ENCODE peak calls at places on chromosomes 3 and 15, in five cellular contexts. One of them, this sample, is unnamed. For H3K36me3, the result is how much of the 10 kb centered on the place peaks cover.

GRCh38 chr3:189714991-189715961 is 84.1 kb downstream of the TP63 start:
- DNase-seq in neural progenitor cell: no peak
- DNase-seq in GM23248: peak
- DNase-seq in WERI-Rb-1: no peak
- DNase-seq in thyroid gland: no peak
- DNase-seq in this sample: no peak

GRCh38 chr3:132803889-132804288 is 81.7 kb upstream of the NPHP3 start:
- DNase-seq in neural progenitor cell: peak
- DNase-seq in GM23248: no peak
- DNase-seq in WERI-Rb-1: peak
- DNase-seq in thyroid gland: no peak
- DNase-seq in this sample: no peak

GRCh38 chr3:126613481-126614187 is 41.3 kb downstream of the TXNRD3 start:
- DNase-seq in neural progenitor cell: no peak
- DNase-seq in GM23248: peak
- DNase-seq in WERI-Rb-1: no peak
- DNase-seq in thyroid gland: no peak
- DNase-seq in this sample: no peak

GRCh38 chr3:133711013-133711412 is 35.2 kb upstream of the TF start:
- DNase-seq in neural progenitor cell: no peak
- DNase-seq in GM23248: no peak
- DNase-seq in WERI-Rb-1: no peak
- DNase-seq in thyroid gland: no peak
- DNase-seq in this sample: no peak

GRCh38 chr3:161250116-161250515 is 29.0 kb downstream of the NMD3 start:
- DNase-seq in neural progenitor cell: no peak
- DNase-seq in GM23248: no peak
- DNase-seq in WERI-Rb-1: no peak
- DNase-seq in thyroid gland: no peak
- DNase-seq in this sample: no peak

GRCh38 chr3:194006102-194006501 is 129.8 kb upstream of the HES1 start:
- DNase-seq in neural progenitor cell: no peak
- DNase-seq in GM23248: no peak
- DNase-seq in WERI-Rb-1: no peak
- DNase-seq in thyroid gland: no peak
- DNase-seq in this sample: no peak

GRCh38 chr3:136326316-136326715 is 76.2 kb downstream of the PCCB start:
- DNase-seq in neural progenitor cell: no peak
- DNase-seq in GM23248: no peak
- DNase-seq in WERI-Rb-1: no peak
- DNase-seq in thyroid gland: no peak
- DNase-seq in this sample: no peak

GRCh38 chr3:52393959-52394670 is 50.8 kb downstream of the SEMA3G start:
- DNase-seq in neural progenitor cell: no peak
- DNase-seq in GM23248: no peak
- DNase-seq in WERI-Rb-1: no peak
- DNase-seq in thyroid gland: no peak
- DNase-seq in this sample: no peak

GRCh38 chr15:60390931-60391501 is 6.8 kb downstream of the ANXA2 start:
- DNase-seq in neural progenitor cell: peak
- DNase-seq in GM23248: peak
- DNase-seq in WERI-Rb-1: peak
- DNase-seq in thyroid gland: peak
- DNase-seq in this sample: peak
- H3K4me3 ChIP-seq in neural progenitor cell: no peak
- H3K4me3 ChIP-seq in GM23248: peak
- H3K4me3 ChIP-seq in WERI-Rb-1: no peak
- H3K4me3 ChIP-seq in thyroid gland: no peak
- H3K4me3 ChIP-seq in this sample: no peak

GRCh38 chr3:47016086-47016933 is 36.8 kb downstream of the NBEAL2 start:
- DNase-seq in neural progenitor cell: no peak
- DNase-seq in GM23248: no peak
- DNase-seq in WERI-Rb-1: no peak
- DNase-seq in thyroid gland: no peak
- DNase-seq in this sample: no peak

GRCh38 chr3:47019201-47019600 is 39.7 kb downstream of the NBEAL2 start:
- DNase-seq in neural progenitor cell: no peak
- DNase-seq in GM23248: peak
- DNase-seq in WERI-Rb-1: no peak
- DNase-seq in thyroid gland: peak
- DNase-seq in this sample: no peak

GRCh38 chr3:47016934-47017435 is 37.5 kb downstream of the NBEAL2 start:
- DNase-seq in neural progenitor cell: no peak
- DNase-seq in GM23248: peak
- DNase-seq in WERI-Rb-1: no peak
- DNase-seq in thyroid gland: no peak
- DNase-seq in this sample: no peak

GRCh38 chr3:47017504-47018268 is 38.2 kb downstream of the NBEAL2 start:
- DNase-seq in neural progenitor cell: no peak
- DNase-seq in GM23248: peak
- DNase-seq in WERI-Rb-1: no peak
- DNase-seq in thyroid gland: no peak
- DNase-seq in this sample: no peak

GRCh38 chr3:47018269-47018611 is 38.8 kb downstream of the NBEAL2 start:
- DNase-seq in neural progenitor cell: no peak
- DNase-seq in GM23248: no peak
- DNase-seq in WERI-Rb-1: no peak
- DNase-seq in thyroid gland: no peak
- DNase-seq in this sample: no peak
- H3K36me3 ChIP-seq in neural progenitor cell: under half
- H3K36me3 ChIP-seq in GM23248: under half
- H3K36me3 ChIP-seq in WERI-Rb-1: half or more
- H3K36me3 ChIP-seq in thyroid gland: under half
- H3K36me3 ChIP-seq in this sample: under half

DNA sequence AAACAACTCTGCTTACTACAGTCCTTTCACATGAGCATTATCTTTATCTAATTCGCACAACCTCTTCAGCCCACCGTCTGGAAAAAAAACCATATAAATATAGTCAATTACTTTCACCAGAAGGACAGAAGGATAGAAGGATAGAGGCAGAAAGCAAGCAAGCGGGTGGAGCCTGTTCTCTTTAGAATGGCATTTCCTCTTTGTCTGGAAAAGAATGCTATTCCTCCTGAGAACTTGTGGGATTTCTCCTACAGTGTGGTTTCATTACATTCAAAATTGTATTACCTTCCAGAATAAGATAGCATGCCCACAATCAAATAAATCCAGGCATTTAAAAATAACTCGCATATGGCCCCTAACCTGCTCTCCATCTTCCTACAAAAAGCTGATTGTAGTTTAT is 23.1 kb downstream of the SLC30A4 start:
- DNase-seq in neural progenitor cell: no peak
- DNase-seq in GM23248: peak
- DNase-seq in WERI-Rb-1: no peak
- DNase-seq in thyroid gland: no peak
- DNase-seq in this sample: no peak
- H3K27ac ChIP-seq in neural progenitor cell: no peak
- H3K27ac ChIP-seq in GM23248: no peak
- H3K27ac ChIP-seq in WERI-Rb-1: no peak
- H3K27ac ChIP-seq in thyroid gland: no peak
- H3K27ac ChIP-seq in this sample: no peak

GRCh38 chr3:33219175-33219487 is 521 bp upstream of the SUSD5 start:
- DNase-seq in neural progenitor cell: no peak
- DNase-seq in GM23248: no peak
- DNase-seq in WERI-Rb-1: no peak
- DNase-seq in thyroid gland: no peak
- DNase-seq in this sample: no peak

GRCh38 chr3:33215739-33216138 is 2.9 kb downstream of the SUSD5 start:
- DNase-seq in neural progenitor cell: no peak
- DNase-seq in GM23248: no peak
- DNase-seq in WERI-Rb-1: no peak
- DNase-seq in thyroid gland: no peak
- DNase-seq in this sample: no peak

GRCh38 chr3:33221241-33221640 is 2.6 kb upstream of the SUSD5 start:
- DNase-seq in neural progenitor cell: no peak
- DNase-seq in GM23248: no peak
- DNase-seq in WERI-Rb-1: no peak
- DNase-seq in thyroid gland: no peak
- DNase-seq in this sample: no peak

GRCh38 chr3:33218446-33219174 is at the start of gene SUSD5:
- DNase-seq in neural progenitor cell: peak
- DNase-seq in GM23248: peak
- DNase-seq in WERI-Rb-1: peak
- DNase-seq in thyroid gland: peak
- DNase-seq in this sample: no peak

GRCh38 chr3:33218072-33218445 is 551 bp downstream of the SUSD5 start:
- DNase-seq in neural progenitor cell: peak
- DNase-seq in GM23248: peak
- DNase-seq in WERI-Rb-1: no peak
- DNase-seq in thyroid gland: no peak
- DNase-seq in this sample: no peak
- H3K4me3 ChIP-seq in neural progenitor cell: peak
- H3K4me3 ChIP-seq in GM23248: peak
- H3K4me3 ChIP-seq in WERI-Rb-1: peak
- H3K4me3 ChIP-seq in thyroid gland: no peak
- H3K4me3 ChIP-seq in this sample: peak

DNA sequence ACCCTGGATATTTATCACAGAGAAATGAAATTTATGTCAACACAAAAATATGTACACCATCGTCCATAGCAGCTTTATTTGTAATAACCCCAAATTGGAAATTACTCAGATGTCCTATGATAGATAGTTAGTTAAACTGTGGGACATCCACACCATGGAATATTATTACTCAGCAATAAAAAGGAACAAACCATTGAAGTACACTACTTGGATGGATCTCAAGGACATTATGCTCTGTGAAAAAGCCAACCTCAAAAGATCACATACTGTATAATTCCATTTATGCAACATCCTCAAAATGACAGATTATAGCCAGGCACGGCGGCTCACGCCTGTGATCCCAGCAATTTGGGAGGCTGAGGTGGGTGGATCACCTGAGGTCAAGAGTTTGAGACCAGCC is 113.3 kb downstream of the PGPEP1L start:
- DNase-seq in neural progenitor cell: no peak
- DNase-seq in GM23248: no peak
- DNase-seq in WERI-Rb-1: no peak
- DNase-seq in thyroid gland: no peak
- DNase-seq in this sample: no peak
- H3K36me3 ChIP-seq in neural progenitor cell: under half
- H3K36me3 ChIP-seq in GM23248: under half
- H3K36me3 ChIP-seq in WERI-Rb-1: under half
- H3K36me3 ChIP-seq in thyroid gland: under half
- H3K36me3 ChIP-seq in this sample: under half

DNA sequence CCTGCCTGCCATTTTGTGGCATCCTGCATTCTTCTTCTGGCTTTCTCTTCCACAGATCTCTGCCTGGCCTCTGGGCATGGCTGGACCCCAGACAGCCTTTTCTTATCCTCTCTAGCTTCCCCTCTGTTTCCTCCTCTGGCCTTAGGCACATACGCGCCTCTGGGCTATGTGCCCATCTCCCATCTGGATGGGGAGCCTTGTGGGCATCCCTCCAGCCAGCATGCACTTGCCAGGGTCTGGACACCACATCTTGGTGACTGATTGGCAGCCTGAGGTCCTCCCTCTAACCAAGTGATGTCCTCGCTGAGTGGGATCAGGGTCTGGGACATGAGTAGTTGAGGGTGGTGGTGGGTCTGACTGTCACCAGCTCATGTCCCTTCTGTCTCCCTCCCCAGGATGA is 12.8 kb downstream of the PLEKHO2 start:
- DNase-seq in neural progenitor cell: peak
- DNase-seq in GM23248: no peak
- DNase-seq in WERI-Rb-1: no peak
- DNase-seq in thyroid gland: no peak
- DNase-seq in this sample: no peak
- H3K27ac ChIP-seq in neural progenitor cell: no peak
- H3K27ac ChIP-seq in GM23248: no peak
- H3K27ac ChIP-seq in WERI-Rb-1: no peak
- H3K27ac ChIP-seq in thyroid gland: peak
- H3K27ac ChIP-seq in this sample: no peak

GRCh38 chr15:60572462-60573214 is 93.7 kb upstream of the ICE2 start:
- DNase-seq in neural progenitor cell: no peak
- DNase-seq in GM23248: no peak
- DNase-seq in WERI-Rb-1: no peak
- DNase-seq in thyroid gland: no peak
- DNase-seq in this sample: no peak

GRCh38 chr15:60573936-60574335 is 95.0 kb upstream of the ICE2 start:
- DNase-seq in neural progenitor cell: no peak
- DNase-seq in GM23248: no peak
- DNase-seq in WERI-Rb-1: no peak
- DNase-seq in thyroid gland: no peak
- DNase-seq in this sample: no peak

GRCh38 chr15:60574801-60575631 is 96.1 kb upstream of the ICE2 start:
- DNase-seq in neural progenitor cell: no peak
- DNase-seq in GM23248: no peak
- DNase-seq in WERI-Rb-1: no peak
- DNase-seq in thyroid gland: no peak
- DNase-seq in this sample: no peak

GRCh38 chr15:60576515-60576914 is 97.6 kb upstream of the ICE2 start:
- DNase-seq in neural progenitor cell: no peak
- DNase-seq in GM23248: no peak
- DNase-seq in WERI-Rb-1: peak
- DNase-seq in thyroid gland: no peak
- DNase-seq in this sample: no peak

GRCh38 chr15:60575995-60576394 is 97.1 kb upstream of the ICE2 start:
- DNase-seq in neural progenitor cell: peak
- DNase-seq in GM23248: peak
- DNase-seq in WERI-Rb-1: no peak
- DNase-seq in thyroid gland: no peak
- DNase-seq in this sample: no peak
- H3K4me3 ChIP-seq in neural progenitor cell: no peak
- H3K4me3 ChIP-seq in GM23248: no peak
- H3K4me3 ChIP-seq in WERI-Rb-1: no peak
- H3K4me3 ChIP-seq in thyroid gland: no peak
- H3K4me3 ChIP-seq in this sample: no peak

GRCh38 chr15:64975390-64975789 is 14.3 kb downstream of the SPG21 start:
- DNase-seq in neural progenitor cell: no peak
- DNase-seq in GM23248: peak
- DNase-seq in WERI-Rb-1: no peak
- DNase-seq in thyroid gland: no peak
- DNase-seq in this sample: no peak

GRCh38 chr15:64970696-64971095 is 19.0 kb downstream of the SPG21 start:
- DNase-seq in neural progenitor cell: no peak
- DNase-seq in GM23248: no peak
- DNase-seq in WERI-Rb-1: no peak
- DNase-seq in thyroid gland: peak
- DNase-seq in this sample: no peak

DNA sequence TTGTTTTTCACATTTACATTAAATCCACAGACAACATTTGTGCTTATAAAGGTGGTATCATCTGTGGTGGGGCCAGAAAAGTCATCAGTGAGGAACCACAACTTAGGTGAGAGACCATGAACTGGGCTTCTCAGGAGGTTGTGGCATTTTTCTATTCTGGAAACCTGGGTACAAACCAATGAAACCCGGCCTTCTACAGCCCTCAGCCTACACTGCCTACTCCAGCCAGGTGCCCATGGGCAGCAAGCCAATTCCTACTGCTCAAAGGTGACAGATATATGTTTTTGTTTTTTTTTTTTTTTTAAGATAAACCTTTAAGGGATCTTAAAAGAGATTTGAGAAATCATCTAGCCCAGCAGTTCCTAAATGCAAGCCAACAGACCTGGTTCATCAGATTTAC is 20.3 kb downstream of the SPG21 start:
- DNase-seq in neural progenitor cell: no peak
- DNase-seq in GM23248: no peak
- DNase-seq in WERI-Rb-1: no peak
- DNase-seq in thyroid gland: peak
- DNase-seq in this sample: no peak
- H3K36me3 ChIP-seq in neural progenitor cell: under half
- H3K36me3 ChIP-seq in GM23248: half or more
- H3K36me3 ChIP-seq in WERI-Rb-1: half or more
- H3K36me3 ChIP-seq in thyroid gland: under half
- H3K36me3 ChIP-seq in this sample: under half

GRCh38 chr3:115245437-115245836 is 98.3 kb upstream of the ZBTB20 start:
- DNase-seq in neural progenitor cell: no peak
- DNase-seq in GM23248: peak
- DNase-seq in WERI-Rb-1: no peak
- DNase-seq in thyroid gland: no peak
- DNase-seq in this sample: no peak
- H3K27ac ChIP-seq in neural progenitor cell: no peak
- H3K27ac ChIP-seq in GM23248: peak
- H3K27ac ChIP-seq in WERI-Rb-1: no peak
- H3K27ac ChIP-seq in thyroid gland: no peak
- H3K27ac ChIP-seq in this sample: no peak

GRCh38 chr3:3636815-3637214 is 162.4 kb upstream of the LRRN1 start:
- DNase-seq in neural progenitor cell: no peak
- DNase-seq in GM23248: no peak
- DNase-seq in WERI-Rb-1: no peak
- DNase-seq in thyroid gland: no peak
- DNase-seq in this sample: no peak
- H3K4me3 ChIP-seq in neural progenitor cell: no peak
- H3K4me3 ChIP-seq in GM23248: no peak
- H3K4me3 ChIP-seq in WERI-Rb-1: no peak
- H3K4me3 ChIP-seq in thyroid gland: no peak
- H3K4me3 ChIP-seq in this sample: no peak

This sample was measured in adrenal gland.